ENCODE peak calls at places on chromosomes 7 and 10, in six cellular contexts. S, R, I, X, O and Q are unnamed samples. For H3K36me3, the result is how much of the 10 kb centered on the place peaks cover.

GRCh38 chr10:128469515-128469914 is 343.3 kb upstream of the MKI67 start:
- DNase-seq in S (no peak), R (no peak), I (peak), X (no peak), O (no peak), Q (no peak)

GRCh38 chr7:69823151-69823744 is 225.0 kb downstream of the AUTS2 start:
- DNase-seq in S (no peak), R (no peak), I (no peak), X (no peak), O (no peak), Q (no peak)

GRCh38 chr7:80770061-80770460 is 131.6 kb downstream of the CD36 start:
- DNase-seq in S (no peak), R (no peak), I (no peak), X (peak), O (no peak), Q (peak)

GRCh38 chr10:131946321-131946751 is 35.4 kb downstream of the BNIP3 start:
- DNase-seq in S (no peak), R (peak), I (no peak), X (no peak), O (no peak), Q (peak)

GRCh38 chr7:102063736-102064135 is 222.9 kb upstream of the SH2B2 start:
- DNase-seq in S (no peak), R (peak), I (peak), X (peak), O (peak), Q (peak)

GRCh38 chr7:96596120-96596826 is 113.4 kb downstream of the SEM1 start:
- DNase-seq in S (no peak), R (no peak), I (peak), X (peak), O (no peak), Q (peak)

GRCh38 chr7:38801786-38802185 is 107.2 kb downstream of the VPS41 start:
- DNase-seq in S (no peak), R (peak), I (no peak), X (peak), O (no peak), Q (no peak)

GRCh38 chr10:28733245-28733644 is 55.9 kb downstream of the BAMBI start:
- DNase-seq in S (no peak), R (no peak), I (no peak), X (no peak), O (no peak), Q (no peak)

GRCh38 chr7:2843711-2844152 is 376 bp downstream of the GNA12 start:
- DNase-seq in S (no peak), R (peak), I (no peak), X (peak), O (no peak), Q (peak)

GRCh38 chr7:22563621-22564241 is 63.7 kb upstream of the STEAP1B start:
- DNase-seq in S (no peak), R (peak), I (peak), X (no peak), O (no peak), Q (peak)

GRCh38 chr7:44964384-44964830 is 14.4 kb downstream of the MYO1G start:
- DNase-seq in S (no peak), R (peak), I (peak), X (no peak), O (peak), Q (peak)

GRCh38 chr7:43750016-43750887 is 8.2 kb upstream of the BLVRA start:
- DNase-seq in S (no peak), R (peak), I (peak), X (no peak), O (peak), Q (no peak)

GRCh38 chr10:114073787-114074186 is 30.1 kb downstream of the ADRB1 start:
- DNase-seq in S (no peak), R (no peak), I (no peak), X (no peak), O (no peak), Q (no peak)

DNA sequence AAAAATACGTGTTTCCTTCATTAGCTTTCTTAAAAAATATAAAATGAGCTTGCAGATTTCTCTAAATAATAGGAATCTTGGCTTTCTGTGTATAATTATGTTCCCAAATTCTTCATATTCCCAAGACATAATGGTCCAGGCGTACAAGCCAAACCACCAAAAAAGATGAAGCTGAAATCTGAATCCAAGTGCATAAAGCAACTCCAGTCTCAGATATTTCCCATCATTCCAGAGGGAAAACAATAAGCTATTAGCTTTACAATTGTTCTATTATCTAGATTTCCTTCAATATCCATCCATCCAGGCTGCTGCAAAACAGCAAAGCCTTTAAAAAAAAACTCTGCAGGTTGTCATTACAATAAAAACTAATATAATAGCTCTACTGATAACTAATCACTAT is 108.8 kb upstream of the ASAH2 start:
- DNase-seq in S (no peak), R (no peak), I (no peak), X (no peak), O (no peak), Q (no peak)
- H3K4me3 ChIP-seq in S (no peak), R (no peak), I (no peak), X (no peak), O (no peak), Q (no peak)

GRCh38 chr7:152541892-152542291 is 106.1 kb upstream of the KMT2C start:
- DNase-seq in S (no peak), R (no peak), I (no peak), X (no peak), O (no peak), Q (no peak)

GRCh38 chr7:152543801-152544200 is 108.0 kb upstream of the KMT2C start:
- DNase-seq in S (no peak), R (no peak), I (peak), X (peak), O (peak), Q (no peak)

GRCh38 chr7:152544971-152545619 is 109.3 kb upstream of the KMT2C start:
- DNase-seq in S (no peak), R (no peak), I (no peak), X (peak), O (no peak), Q (no peak)

DNA sequence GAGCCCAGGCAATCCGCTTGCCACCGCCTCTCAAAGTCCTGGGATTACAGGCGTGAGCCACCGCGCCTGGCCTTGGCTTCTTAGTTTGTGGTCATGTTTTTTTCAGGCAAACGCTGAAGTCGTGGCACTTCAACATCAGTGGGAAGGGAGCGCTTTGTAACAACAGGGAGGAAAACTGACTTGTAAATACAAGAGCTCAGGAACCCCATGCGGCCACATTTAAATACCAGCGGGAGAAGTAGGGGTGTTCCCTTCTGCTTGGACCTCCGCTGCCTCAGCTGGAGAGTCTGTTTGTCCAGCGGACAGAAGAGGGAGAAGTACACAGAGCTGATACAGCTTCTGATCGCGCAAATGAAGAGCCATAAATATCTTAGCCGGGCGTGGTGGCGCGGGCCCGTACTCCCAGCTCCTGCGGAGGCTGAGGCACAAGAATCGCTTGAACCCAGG is 108.7 kb upstream of the KMT2C start:
- DNase-seq in S (no peak), R (no peak), I (peak), X (peak), O (peak), Q (no peak)
- H3K18ac ChIP-seq in S (peak), R (no peak), I (peak), X (no peak), O (peak), Q (no peak)

GRCh38 chr7:138876326-138876725 is 78.3 kb upstream of the ATP6V0A4 start:
- DNase-seq in S (no peak), R (no peak), I (no peak), X (peak), O (no peak), Q (no peak)
- H3K36me3 ChIP-seq in S (under half), R (under half), I (under half), X (under half), O (under half), Q (under half)

DNA sequence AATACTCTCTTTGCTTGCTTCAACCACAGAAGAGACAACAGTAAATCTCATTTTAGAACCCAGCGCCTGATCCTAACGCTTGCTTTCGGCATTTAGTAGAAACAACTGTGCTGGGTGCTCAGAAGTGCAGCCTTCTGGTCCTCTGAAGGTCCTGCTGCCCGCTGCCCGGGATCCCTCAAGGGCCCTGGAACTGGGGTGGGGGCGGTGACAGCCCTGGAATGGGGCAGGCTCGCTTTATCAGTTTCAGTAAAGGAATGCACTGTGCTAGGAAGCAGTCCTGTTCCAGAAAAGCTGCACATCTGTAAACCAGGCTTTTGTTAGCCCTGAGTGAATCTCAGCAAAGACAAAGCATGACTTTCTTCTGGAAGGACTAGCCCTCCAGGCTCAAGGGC is 254.6 kb downstream of the TNS3 start:
- DNase-seq in S (no peak), R (peak), I (no peak), X (no peak), O (no peak), Q (no peak)
- H3K4me3 ChIP-seq in S (peak), R (no peak), I (no peak), X (no peak), O (peak), Q (no peak)

DNA sequence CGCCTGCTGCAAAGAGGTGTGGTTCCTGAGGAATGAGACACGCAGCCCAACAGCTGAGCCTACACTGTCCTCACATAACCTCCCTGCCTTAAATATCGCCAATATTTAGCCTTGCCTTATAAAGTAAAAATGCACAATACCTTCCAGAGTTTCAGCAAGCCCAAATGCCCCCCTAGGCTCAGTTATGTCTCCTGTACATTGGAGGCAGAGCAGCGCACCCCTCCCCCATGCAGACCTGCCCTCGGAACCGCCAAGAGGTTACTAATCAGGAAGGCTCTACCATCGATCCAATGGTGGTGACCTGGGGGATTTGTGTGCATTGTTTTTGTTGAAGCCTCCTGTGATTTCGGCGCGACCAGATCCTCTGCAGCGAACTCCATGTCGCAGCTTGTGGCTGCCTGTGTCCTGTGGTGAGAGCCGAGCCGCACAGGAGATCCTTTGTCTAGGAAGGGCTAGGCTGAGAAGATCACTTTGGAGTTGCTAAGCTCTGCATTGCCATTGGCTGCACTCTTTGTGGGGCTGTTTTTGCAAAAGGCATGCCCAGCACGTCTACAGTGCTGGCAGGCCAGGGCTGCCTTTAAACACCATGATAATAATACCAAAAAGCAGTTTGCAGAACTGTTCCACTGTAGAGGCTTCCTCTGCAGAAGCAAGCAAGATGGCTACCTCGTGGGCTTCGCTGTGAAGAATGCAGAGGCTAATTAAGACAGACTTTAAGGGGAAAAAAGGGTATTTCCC is 40.1 kb downstream of the TET1 start:
- DNase-seq in S (peak), R (peak), I (peak), X (peak), O (peak), Q (peak)
- H3K18ac ChIP-seq in S (peak), R (peak), I (peak), X (no peak), O (peak), Q (peak)

GRCh38 chr7:36080843-36081242 is 72.2 kb upstream of the EEPD1 start:
- DNase-seq in S (no peak), R (no peak), I (no peak), X (no peak), O (no peak), Q (no peak)
- H3K36me3 ChIP-seq in S (under half), R (under half), I (under half), X (under half), O (under half), Q (under half)

GRCh38 chr7:522071-522937 is 2.7 kb upstream of the PDGFA start:
- DNase-seq in S (no peak), R (peak), I (peak), X (peak), O (no peak), Q (peak)
- H3K4me3 ChIP-seq in S (no peak), R (peak), I (no peak), X (no peak), O (peak), Q (peak)

GRCh38 chr7:32891046-32891799 is at the start of gene KBTBD2:
- DNase-seq in S (peak), R (peak), I (peak), X (peak), O (peak), Q (peak)
- H3K18ac ChIP-seq in S (peak), R (peak), I (peak), X (peak), O (peak), Q (peak)